ENCODE peak calls at places on chromosome 19, in seven cellular contexts. E is activated CD8-positive, alpha-beta T cell treated with anti-CD3 and anti-CD28 coated beads for 36 hours; O is fibroblast of the conjunctiva; B is NCI-H748 treated with DMSO at 0.1 percent for 48 hours; G is HEK293T; A is hepatic stellate cell; W is AG08396. D is an unnamed sample.

GRCh38 chr19:50493171-50493570 is 16.5 kb upstream of the GARIN5A start:
- DNase-seq in E (no peak), O (no peak), A (no peak), G (no peak), W (no peak), B (no peak), D (no peak)

GRCh38 chr19:46620716-46621115 is 4.2 kb downstream of the PTGIR start:
- DNase-seq in O (no peak), W (peak), B (no peak), G (no peak), E (no peak), A (peak), D (no peak)

GRCh38 chr19:48975947-48976847 is 11.1 kb downstream of the FTL start:
- DNase-seq in O (no peak), A (no peak), W (no peak), G (peak), E (peak), B (no peak), D (no peak)

GRCh38 chr19:33796164-33797100 is at the start of gene KCTD15:
- DNase-seq in E (peak), O (no peak), B (no peak), A (peak), W (peak), G (peak), D (peak)

GRCh38 chr19:51002542-51003311 is 1.3 kb upstream of the KLK8 start:
- DNase-seq in G (peak), W (no peak), O (no peak), B (no peak), E (peak), A (no peak), D (no peak)

GRCh38 chr19:51000981-51001380 is 423 bp downstream of the KLK8 start:
- DNase-seq in B (no peak), G (no peak), W (no peak), E (no peak), A (no peak), O (no peak), D (no peak)

GRCh38 chr19:46955114-46955812 is 64.4 kb upstream of the NPAS1 start:
- DNase-seq in E (peak), A (no peak), B (no peak), O (no peak), W (no peak), G (no peak), D (peak)

GRCh38 chr19:17658240-17658639 is 29.9 kb downstream of the UNC13A start:
- DNase-seq in B (no peak), A (no peak), W (no peak), E (no peak), G (no peak), O (no peak), D (no peak)

GRCh38 chr19:27851002-27851481 is 1361.9 kb downstream of the UQCRFS1 start:
- DNase-seq in O (no peak), G (no peak), E (no peak), W (no peak), A (no peak), B (no peak), D (no peak)

GRCh38 chr19:53389591-53390377 is 5.2 kb upstream of the ZNF765 start:
- DNase-seq in W (peak), G (no peak), E (no peak), A (no peak), O (no peak), B (no peak), D (no peak)

GRCh38 chr19:38949580-38950367 is 19.0 kb downstream of the MRPS12 start:
- DNase-seq in E (peak), G (no peak), A (peak), O (peak), W (peak), B (peak), D (no peak)

GRCh38 chr19:46913852-46914430 is 53.1 kb downstream of the ARHGAP35 start:
- DNase-seq in E (no peak), O (no peak), W (no peak), A (peak), B (no peak), G (no peak), D (peak)

GRCh38 chr19:48516536-48516935 is 4.9 kb upstream of the LMTK3 start:
- DNase-seq in E (no peak), O (no peak), G (no peak), B (no peak), W (no peak), A (no peak), D (no peak)

GRCh38 chr19:16391301-16392055 is 66.9 kb downstream of the KLF2 start:
- DNase-seq in O (no peak), G (no peak), B (no peak), A (no peak), W (no peak), E (no peak), D (no peak)

GRCh38 chr19:47699360-47699917 is 13.8 kb upstream of the EHD2 start:
- DNase-seq in B (peak), E (peak), A (peak), G (peak), O (no peak), W (peak), D (peak)

GRCh38 chr19:35528218-35529038 is at the start of gene SBSN:
- DNase-seq in O (peak), B (no peak), G (no peak), A (peak), E (no peak), W (peak), D (no peak)

GRCh38 chr19:7788933-7789323 is 25.9 kb downstream of the CLEC4M start:
- DNase-seq in W (no peak), E (no peak), A (no peak), O (no peak), G (no peak), B (no peak), D (no peak)

GRCh38 chr19:39196860-39197562 is at the start of gene NCCRP1:
- DNase-seq in B (no peak), G (no peak), A (no peak), E (no peak), O (no peak), W (no peak), D (no peak)

GRCh38 chr19:51696606-51697005 is 3.5 kb downstream of the SPACA6 start:
- DNase-seq in W (no peak), O (no peak), A (no peak), B (no peak), E (no peak), G (no peak), D (no peak)

GRCh38 chr19:47056416-47056815 is 8.0 kb upstream of the TMEM160 start:
- DNase-seq in B (no peak), E (no peak), O (no peak), W (no peak), A (no peak), G (no peak), D (no peak)

GRCh38 chr19:33561261-33561660 is 39.7 kb upstream of the PEPD start:
- DNase-seq in B (no peak), A (no peak), O (no peak), E (no peak), W (no peak), G (no peak), D (no peak)

GRCh38 chr19:51691122-51692064 is 1.7 kb upstream of the SPACA6 start:
- DNase-seq in E (no peak), A (no peak), O (no peak), G (no peak), W (no peak), B (no peak), D (peak)

GRCh38 chr19:20151617-20152145 is 15.3 kb upstream of the ZNF486 start:
- DNase-seq in E (no peak), B (no peak), W (no peak), G (no peak), A (no peak), O (no peak), D (no peak)

GRCh38 chr19:40601061-40601973 is at the start of gene LTBP4:
- DNase-seq in G (no peak), B (peak), E (peak), W (no peak), A (peak), O (no peak), D (no peak)

GRCh38 chr19:35278578-35279284 is 3.6 kb upstream of the HAMP start:
- DNase-seq in E (no peak), A (no peak), W (no peak), B (no peak), O (no peak), G (no peak), D (no peak)

GRCh38 chr19:7395360-7395781 is 46.6 kb downstream of the ARHGEF18 start:
- DNase-seq in W (peak), B (no peak), G (peak), A (peak), E (peak), O (no peak), D (no peak)

GRCh38 chr19:49343127-49343526 is 7.9 kb downstream of the CD37 start:
- DNase-seq in E (no peak), A (no peak), W (no peak), B (no peak), O (no peak), G (no peak), D (no peak)

GRCh38 chr19:30340724-30341595 is 31.2 kb upstream of the ZNF536 start:
- DNase-seq in G (no peak), W (no peak), A (no peak), E (no peak), B (no peak), O (no peak), D (no peak)

GRCh38 chr19:22606954-22607652 is 27.0 kb upstream of the ZNF492 start:
- DNase-seq in O (no peak), W (no peak), B (no peak), G (no peak), A (no peak), E (no peak), D (no peak)

GRCh38 chr19:32345261-32346207 is at the start of gene ZNF507:
- DNase-seq in B (peak), W (peak), G (peak), O (peak), E (peak), A (peak), D (peak)

GRCh38 chr19:19280561-19280960 is 7.5 kb upstream of the TM6SF2 start:
- DNase-seq in G (no peak), W (no peak), E (no peak), B (no peak), O (peak), A (no peak), D (no peak)

GRCh38 chr19:39410620-39411005 is 1.9 kb upstream of the PLEKHG2 start:
- DNase-seq in A (no peak), W (no peak), B (no peak), O (no peak), E (no peak), G (no peak), D (no peak)

GRCh38 chr19:14145381-14145780 is 9.0 kb upstream of the ASF1B start:
- DNase-seq in E (no peak), A (no peak), W (no peak), G (no peak), O (no peak), B (no peak), D (no peak)

GRCh38 chr19:50025794-50026549 is at the start of gene ZNF473:
- DNase-seq in G (peak), O (peak), A (peak), B (peak), W (peak), E (peak), D (peak)

GRCh38 chr19:40622773-40623075 is 21.6 kb downstream of the LTBP4 start:
- DNase-seq in B (no peak), W (no peak), A (no peak), E (no peak), G (no peak), O (no peak), D (no peak)